ENCODE peak calls at places on chromosomes 6 and 20, in nine cellular contexts. U is gastrocnemius medialis; W is choroid plexus epithelial cell; N is right lobe of liver; J is AG04450; F is AG04449; I is GM06990; S is prostate gland; C is CD8-positive, alpha-beta T cell. O is an unnamed sample.

GRCh38 chr6:111564482-111564945 is 41.2 kb downstream of the TRAF3IP2 start:
- DNase-seq in U (peak), W (peak), N (no peak), J (no peak), F (no peak), I (no peak), S (no peak), C (no peak), O (peak)

GRCh38 chr6:17886891-17887290 is 100.5 kb downstream of the KIF13A start:
- DNase-seq in U (no peak), W (no peak), N (no peak), J (no peak), F (no peak), I (no peak), S (no peak), C (no peak), O (no peak)

GRCh38 chr6:149964243-149965190 is 774 bp downstream of the ULBP1 start:
- DNase-seq in U (no peak), W (peak), N (no peak), J (no peak), F (no peak), I (peak), S (no peak), C (no peak), O (peak)

GRCh38 chr6:158687507-158687906 is 37.7 kb downstream of the SYTL3 start:
- DNase-seq in U (no peak), W (no peak), N (no peak), J (no peak), F (no peak), I (no peak), S (no peak), C (no peak), O (no peak)

GRCh38 chr6:11160199-11160598 is 48.7 kb upstream of the ERVFRD-1 start:
- DNase-seq in U (no peak), W (no peak), N (no peak), J (no peak), F (no peak), I (no peak), S (no peak), C (no peak), O (no peak)

GRCh38 chr20:57003012-57003411 is 263.4 kb downstream of the BMP7 start:
- DNase-seq in U (no peak), W (no peak), N (no peak), J (no peak), F (no peak), I (no peak), S (no peak), C (no peak), O (no peak)

GRCh38 chr20:57287901-57288300 is 21.5 kb upstream of the BMP7 start:
- DNase-seq in U (no peak), W (no peak), N (no peak), J (no peak), F (no peak), I (no peak), S (no peak), C (no peak), O (no peak)

GRCh38 chr6:160532315-160532714 is 131.8 kb downstream of the LPA start:
- DNase-seq in U (no peak), W (no peak), N (no peak), J (no peak), F (no peak), I (no peak), S (no peak), C (no peak), O (no peak)

GRCh38 chr20:32485770-32486248 is 99.3 kb downstream of the NOL4L start:
- DNase-seq in U (no peak), W (no peak), N (no peak), J (no peak), F (no peak), I (no peak), S (no peak), C (no peak), O (no peak)

GRCh38 chr6:124973780-124974179 is 11.5 kb downstream of the RNF217 start:
- DNase-seq in U (no peak), W (no peak), N (no peak), J (no peak), F (no peak), I (no peak), S (no peak), C (no peak), O (no peak)

GRCh38 chr20:1827974-1828785 is 67.0 kb upstream of the SIRPA start:
- DNase-seq in U (peak), W (no peak), N (peak), J (no peak), F (no peak), I (no peak), S (peak), C (no peak), O (no peak)

GRCh38 chr20:24998121-24998520 is 5.6 kb upstream of the APMAP start:
- DNase-seq in U (no peak), W (no peak), N (no peak), J (no peak), F (no peak), I (no peak), S (no peak), C (no peak), O (no peak)

GRCh38 chr6:4848382-4849068 is 72.3 kb downstream of the CDYL start:
- DNase-seq in U (no peak), W (peak), N (no peak), J (no peak), F (no peak), I (no peak), S (no peak), C (no peak), O (peak)

GRCh38 chr6:110710115-110710514 is 105.2 kb downstream of the CDK19 start:
- DNase-seq in U (no peak), W (no peak), N (no peak), J (no peak), F (no peak), I (no peak), S (no peak), C (no peak), O (no peak)

GRCh38 chr20:45096781-45097180 is 4.1 kb downstream of the KCNS1 start:
- DNase-seq in U (no peak), W (no peak), N (no peak), J (no peak), F (no peak), I (no peak), S (no peak), C (no peak), O (no peak)

GRCh38 chr20:45097485-45098095 is 3.3 kb downstream of the KCNS1 start:
- DNase-seq in U (no peak), W (peak), N (peak), J (no peak), F (no peak), I (peak), S (no peak), C (no peak), O (peak)

GRCh38 chr20:45100563-45101245 is at the start of gene KCNS1:
- DNase-seq in U (no peak), W (peak), N (peak), J (no peak), F (no peak), I (no peak), S (no peak), C (no peak), O (peak)

GRCh38 chr20:45095753-45096371 is 5.1 kb downstream of the KCNS1 start:
- DNase-seq in U (peak), W (peak), N (no peak), J (no peak), F (peak), I (no peak), S (peak), C (peak), O (peak)

GRCh38 chr20:45098096-45098773 is 2.7 kb downstream of the KCNS1 start:
- DNase-seq in U (no peak), W (peak), N (peak), J (no peak), F (no peak), I (peak), S (no peak), C (no peak), O (peak)
- H3K4me3 ChIP-seq in U (no peak), W (peak), N (no peak), J (peak), F (peak), I (no peak), S (peak), C (peak), O (no peak)

GRCh38 chr6:52504778-52505127 is 72.1 kb downstream of the TRAM2 start:
- DNase-seq in U (no peak), W (no peak), N (no peak), J (no peak), F (no peak), I (no peak), S (no peak), C (no peak), O (no peak)

GRCh38 chr6:52502306-52503029 is 74.4 kb downstream of the TRAM2 start:
- DNase-seq in U (no peak), W (no peak), N (no peak), J (no peak), F (no peak), I (no peak), S (no peak), C (no peak), O (no peak)

GRCh38 chr6:52503853-52504777 is 72.7 kb downstream of the TRAM2 start:
- DNase-seq in U (peak), W (peak), N (peak), J (no peak), F (no peak), I (no peak), S (peak), C (no peak), O (peak)

GRCh38 chr6:52505726-52506501 is 70.9 kb downstream of the TRAM2 start:
- DNase-seq in U (no peak), W (no peak), N (no peak), J (no peak), F (no peak), I (no peak), S (no peak), C (no peak), O (no peak)

GRCh38 chr6:52503344-52503747 is 73.5 kb downstream of the TRAM2 start:
- DNase-seq in U (no peak), W (no peak), N (no peak), J (no peak), F (no peak), I (no peak), S (no peak), C (no peak), O (peak)
- TF ChIP-seq CTCF in U (no peak), W (peak), N (no peak), J (peak), F (no peak), I (no peak), S (no peak), C (no peak), O (peak)

GRCh38 chr20:51183443-51183842 is 160.5 kb upstream of the KCNG1 start:
- DNase-seq in U (no peak), W (no peak), N (no peak), J (no peak), F (no peak), I (no peak), S (no peak), C (no peak), O (no peak)
- H3K4me3 ChIP-seq in U (no peak), W (no peak), N (no peak), J (no peak), F (no peak), I (no peak), S (no peak), C (no peak), O (no peak)

GRCh38 chr6:14863896-14864850 is 381.7 kb upstream of the JARID2 start:
- DNase-seq in U (no peak), W (no peak), N (no peak), J (no peak), F (no peak), I (no peak), S (no peak), C (no peak), O (no peak)
- TF ChIP-seq CTCF in U (no peak), W (peak), N (no peak), J (peak), F (no peak), I (no peak), S (no peak), C (no peak), O (peak)

DNA sequence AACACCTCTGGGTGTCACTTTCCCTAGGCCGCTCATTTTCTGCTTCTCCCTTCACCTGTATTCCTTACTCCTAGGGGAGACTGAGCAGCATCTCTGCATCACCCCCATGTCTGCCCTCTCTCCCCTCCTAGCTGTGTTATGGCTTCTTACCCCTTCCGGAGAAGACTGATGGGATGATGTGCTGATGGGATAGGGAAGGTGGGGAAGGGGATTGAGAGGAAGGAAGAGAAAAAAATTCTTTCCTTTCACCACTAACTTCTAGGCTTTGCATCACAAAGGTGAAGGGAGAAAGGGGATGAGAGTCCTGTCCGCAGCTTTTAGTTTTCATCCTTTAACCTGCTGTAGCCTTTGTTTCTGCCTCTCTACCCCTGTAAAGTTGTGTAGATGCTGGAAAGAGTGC is 26.7 kb downstream of the AKAP7 start:
- DNase-seq in U (no peak), W (no peak), N (no peak), J (no peak), F (no peak), I (no peak), S (no peak), C (no peak), O (no peak)
- H3K4me3 ChIP-seq in U (no peak), W (no peak), N (no peak), J (no peak), F (no peak), I (no peak), S (no peak), C (no peak), O (no peak)

GRCh38 chr6:151292974-151293373 is 53.2 kb downstream of the AKAP12 start:
- DNase-seq in U (no peak), W (peak), N (no peak), J (peak), F (peak), I (no peak), S (no peak), C (no peak), O (peak)

GRCh38 chr6:151291145-151292055 is 51.6 kb downstream of the AKAP12 start:
- DNase-seq in U (no peak), W (peak), N (no peak), J (peak), F (peak), I (no peak), S (no peak), C (no peak), O (peak)

GRCh38 chr6:151294561-151295101 is 54.9 kb downstream of the AKAP12 start:
- DNase-seq in U (no peak), W (peak), N (no peak), J (no peak), F (peak), I (no peak), S (no peak), C (no peak), O (peak)

GRCh38 chr6:151289399-151290007 is 49.7 kb downstream of the AKAP12 start:
- DNase-seq in U (no peak), W (peak), N (no peak), J (no peak), F (no peak), I (no peak), S (no peak), C (no peak), O (no peak)

GRCh38 chr6:151293621-151294020 is 53.9 kb downstream of the AKAP12 start:
- DNase-seq in U (no peak), W (peak), N (no peak), J (no peak), F (no peak), I (no peak), S (no peak), C (no peak), O (no peak)
- TF ChIP-seq CTCF in U (no peak), W (no peak), N (no peak), J (no peak), F (no peak), I (no peak), S (no peak), C (no peak), O (no peak)

GRCh38 chr20:61925555-61926252 is 140.0 kb downstream of the TAF4 start:
- DNase-seq in U (no peak), W (peak), N (no peak), J (peak), F (no peak), I (no peak), S (no peak), C (no peak), O (peak)
- H3K4me3 ChIP-seq in U (no peak), W (peak), N (no peak), J (no peak), F (no peak), I (no peak), S (no peak), C (no peak), O (no peak)

DNA sequence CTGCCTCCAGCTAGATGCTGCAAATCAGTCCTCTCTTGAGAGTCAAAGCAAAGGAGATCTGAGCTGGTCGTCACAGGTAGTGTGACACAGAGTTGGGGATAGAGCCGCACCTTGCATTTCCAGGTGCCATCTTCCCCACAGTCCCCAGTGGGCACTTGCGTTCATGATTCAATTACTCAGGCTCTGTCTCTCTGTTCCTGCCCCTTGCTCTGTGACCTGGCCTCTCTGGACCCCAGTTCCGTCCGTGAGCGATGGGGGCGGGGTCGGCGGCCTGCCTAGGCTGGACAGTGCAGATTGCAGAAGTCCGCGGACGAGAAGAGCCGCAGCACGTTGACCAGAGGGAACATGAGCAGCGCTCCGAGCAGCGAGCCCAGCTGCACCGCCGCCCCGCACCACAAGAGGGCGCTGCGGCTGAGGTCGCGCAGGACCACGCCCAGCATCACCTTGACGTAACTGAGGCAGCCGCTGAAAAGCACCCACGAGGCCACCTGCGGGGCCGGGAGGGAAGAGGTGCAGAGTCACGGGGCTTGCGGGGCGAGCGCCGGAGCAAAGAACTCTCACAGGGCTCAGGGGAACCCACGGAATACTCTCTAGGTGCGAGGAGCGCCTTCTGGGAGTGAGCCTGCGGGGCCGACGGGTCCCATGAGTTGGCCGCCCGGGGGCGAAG is 7.4 kb downstream of the SLC52A3 start:
- DNase-seq in U (no peak), W (peak), N (no peak), J (no peak), F (no peak), I (peak), S (no peak), C (no peak), O (no peak)
- TF ChIP-seq CTCF in U (peak), W (peak), N (peak), J (peak), F (peak), I (peak), S (peak), C (peak), O (peak)